ENCODE peak calls at places on chromosomes 11 and 22, in five cellular contexts. V, A, M, F and C are unnamed samples.

GRCh38 chr22:44822479-44822878 is 70.1 kb downstream of the ARHGAP8 start:
- DNase-seq in V (no peak), A (no peak), M (no peak), F (no peak), C (no peak)

GRCh38 chr11:1640076-1640946 is 10.7 kb downstream of the KRTAP5-5 start:
- DNase-seq in V (peak; percentile 61), A (peak; percentile 7), M (no peak), F (no peak), C (no peak)

GRCh38 chr22:50218996-50219727 is 18.4 kb downstream of the SELENOO start:
- DNase-seq in V (no peak), A (no peak), M (peak; percentile 32), F (peak; percentile 87), C (no peak)

GRCh38 chr11:96393753-96394348 is 4.0 kb downstream of the JRKL start:
- DNase-seq in V (peak; percentile 42), A (no peak), M (no peak), F (peak; percentile 60), C (no peak)

GRCh38 chr22:27480487-27480886 is 321.1 kb downstream of the MN1 start:
- DNase-seq in V (no peak), A (no peak), M (peak; percentile 5), F (no peak), C (peak; percentile 54)

GRCh38 chr11:101180481-101180880 is 50.9 kb upstream of the PGR start:
- DNase-seq in V (no peak), A (no peak), M (no peak), F (no peak), C (no peak)

GRCh38 chr11:25038131-25038530 is 541.3 kb downstream of the LUZP2 start:
- DNase-seq in V (no peak), A (no peak), M (no peak), F (no peak), C (no peak)

GRCh38 chr22:28009272-28009827 is 90.3 kb upstream of the PITPNB start:
- DNase-seq in V (peak; percentile 78), A (peak; percentile 73), M (peak; percentile 33), F (peak; percentile 79), C (peak; percentile 36)

GRCh38 chr22:17822087-17822486 is 47.8 kb upstream of the BID start:
- DNase-seq in V (no peak), A (no peak), M (no peak), F (no peak), C (no peak)

GRCh38 chr22:41713004-41713403 is 13.7 kb downstream of the MEI1 start:
- DNase-seq in V (no peak), A (no peak), M (no peak), F (peak; percentile 35), C (no peak)